ENCODE peak calls at places on chromosomes 11 and 22, in nine cellular contexts. H, K, U, E, B, A, L, M and I are unnamed samples.

GRCh38 chr11:62611705-62612365 is 740 bp downstream of the EML3 start:
- DNase-seq in H (no peak), K (peak), U (no peak), E (peak), B (peak), A (no peak), L (peak), M (no peak), I (no peak)

GRCh38 chr11:67302571-67303131 is 679 bp upstream of the SSH3 start:
- DNase-seq in H (no peak), K (peak), U (no peak), E (peak), B (peak), A (peak), L (peak), M (peak), I (no peak)

GRCh38 chr11:73149105-73149504 is 7.0 kb upstream of the FCHSD2 start:
- DNase-seq in H (no peak), K (no peak), U (no peak), E (no peak), B (no peak), A (no peak), L (no peak), M (no peak), I (no peak)

GRCh38 chr11:61514050-61514917 is 5.7 kb downstream of the LRRC10B start:
- DNase-seq in H (no peak), K (no peak), U (no peak), E (no peak), B (no peak), A (no peak), L (no peak), M (no peak), I (no peak)

GRCh38 chr22:27554106-27554814 is 247.3 kb downstream of the MN1 start:
- DNase-seq in H (peak), K (no peak), U (no peak), E (peak), B (peak), A (no peak), L (peak), M (peak), I (no peak)

GRCh38 chr11:11916981-11917399 is 75.2 kb downstream of the USP47 start:
- DNase-seq in H (peak), K (no peak), U (no peak), E (peak), B (peak), A (no peak), L (no peak), M (peak), I (no peak)

GRCh38 chr11:120043323-120043945 is 94.5 kb downstream of the TRIM29 start:
- DNase-seq in H (no peak), K (no peak), U (no peak), E (no peak), B (peak), A (no peak), L (no peak), M (no peak), I (no peak)

GRCh38 chr11:126113012-126113411 is 50.3 kb upstream of the CDON start:
- DNase-seq in H (no peak), K (no peak), U (no peak), E (no peak), B (no peak), A (no peak), L (no peak), M (no peak), I (no peak)

GRCh38 chr11:76237914-76238313 is 31.6 kb upstream of the WNT11 start:
- DNase-seq in H (no peak), K (peak), U (no peak), E (no peak), B (peak), A (no peak), L (no peak), M (no peak), I (no peak)
- TF ChIP-seq CTCF in H (no peak), K (peak), U (no peak), E (no peak), B (no peak), A (no peak), L (no peak), M (no peak), I (no peak)

GRCh38 chr22:49432211-49432905 is 395.3 kb downstream of the BRD1 start:
- DNase-seq in H (no peak), K (no peak), U (no peak), E (no peak), B (no peak), A (no peak), L (no peak), M (no peak), I (no peak)

GRCh38 chr22:49435596-49435995 is 392.1 kb downstream of the BRD1 start:
- DNase-seq in H (no peak), K (no peak), U (no peak), E (no peak), B (no peak), A (no peak), L (no peak), M (no peak), I (no peak)

GRCh38 chr22:49436056-49436455 is 391.6 kb downstream of the BRD1 start:
- DNase-seq in H (no peak), K (no peak), U (no peak), E (no peak), B (no peak), A (no peak), L (no peak), M (no peak), I (no peak)

GRCh38 chr22:49433044-49433443 is 394.6 kb downstream of the BRD1 start:
- DNase-seq in H (no peak), K (no peak), U (no peak), E (no peak), B (no peak), A (no peak), L (no peak), M (no peak), I (no peak)

DNA sequence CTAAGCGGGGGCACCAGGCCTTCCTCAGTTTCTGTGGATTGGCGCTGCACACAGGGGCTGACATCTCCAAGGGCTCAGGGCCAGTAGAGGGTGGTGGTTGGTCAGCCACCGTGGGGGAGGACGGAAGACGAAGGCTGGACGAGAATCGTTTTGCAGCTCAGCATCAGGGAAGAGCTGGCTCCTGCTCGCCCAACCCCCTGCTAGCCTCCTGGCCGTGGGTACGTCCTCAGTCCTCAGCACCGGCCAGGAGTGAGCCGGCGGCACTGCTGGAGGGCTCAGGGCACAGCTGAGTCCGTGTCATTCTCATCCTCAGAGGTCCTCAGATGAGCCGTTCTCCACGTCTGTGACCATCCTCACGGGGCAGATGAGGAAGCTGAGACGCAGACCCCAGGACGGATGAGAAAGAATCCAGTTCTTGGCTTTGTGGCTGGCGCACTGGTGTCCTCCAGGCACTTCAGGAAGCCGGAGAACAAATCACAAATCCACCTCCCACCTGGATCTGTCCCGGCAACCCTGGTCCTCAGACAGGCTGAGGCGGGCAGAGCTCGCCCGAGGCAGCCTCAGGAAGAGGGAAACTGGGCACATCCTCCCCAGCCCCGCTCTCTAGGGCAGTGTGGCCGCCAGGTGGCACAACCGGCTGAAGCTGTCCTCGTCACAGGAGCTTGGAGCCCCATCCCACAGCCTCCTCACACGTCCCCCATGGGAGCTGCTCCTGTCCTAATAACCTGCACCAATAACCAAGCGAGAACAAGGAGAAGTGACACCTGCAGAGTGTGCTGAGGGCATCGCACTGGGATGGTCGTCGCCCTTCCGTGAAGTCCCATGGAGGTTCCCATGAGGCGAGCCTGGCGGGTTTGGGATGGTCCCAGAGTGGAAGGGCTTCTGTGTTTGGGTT is 393.7 kb downstream of the BRD1 start:
- DNase-seq in H (no peak), K (peak), U (no peak), E (no peak), B (no peak), A (no peak), L (no peak), M (no peak), I (no peak)
- TF ChIP-seq CTCF in H (no peak), K (peak), U (no peak), E (no peak), B (no peak), A (no peak), L (no peak), M (no peak), I (no peak)

DNA sequence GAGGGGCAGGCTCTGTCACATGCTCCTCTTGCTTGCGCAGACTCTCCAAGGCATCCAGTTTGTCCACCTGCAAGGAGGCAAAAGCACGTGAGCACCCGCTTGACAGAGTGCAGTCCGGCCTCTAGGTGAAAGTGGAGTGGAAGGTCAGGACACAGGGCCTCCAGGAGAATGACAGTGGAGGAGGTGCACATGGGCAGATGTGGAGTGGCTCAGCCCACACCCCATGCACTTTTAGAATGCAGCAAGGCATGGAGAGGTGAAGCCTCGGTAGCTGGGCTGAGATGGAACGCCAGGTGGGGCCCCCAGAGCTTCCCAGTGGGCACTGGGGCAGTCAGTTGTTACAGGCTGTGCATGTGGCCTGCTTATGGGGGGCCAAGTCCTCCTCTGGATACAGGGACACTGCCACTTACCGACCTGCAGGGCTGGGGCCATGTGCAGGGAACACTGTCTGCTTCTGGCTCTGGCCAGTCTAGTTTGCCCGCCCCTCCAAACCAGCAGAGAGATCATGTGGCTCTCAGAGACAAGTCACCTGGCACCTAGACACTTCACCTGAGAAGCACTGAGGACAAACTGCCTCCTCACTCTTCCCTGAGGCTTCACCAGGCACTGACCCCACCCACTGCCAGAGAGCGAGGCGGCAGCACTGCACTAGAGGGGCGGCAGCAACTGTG is 2.3 kb upstream of the SLC25A1 start:
- DNase-seq in H (no peak), K (no peak), U (no peak), E (no peak), B (no peak), A (no peak), L (no peak), M (no peak), I (no peak)
- TF ChIP-seq CTCF in H (no peak), K (no peak), U (no peak), E (no peak), B (no peak), A (no peak), L (no peak), M (no peak), I (no peak)

GRCh38 chr11:90113541-90113940 is 20.9 kb upstream of the NAALAD2 start:
- DNase-seq in H (no peak), K (no peak), U (no peak), E (no peak), B (peak), A (no peak), L (no peak), M (no peak), I (no peak)
- TF ChIP-seq CTCF in H (peak), K (peak), U (no peak), E (peak), B (peak), A (peak), L (no peak), M (peak), I (no peak)

DNA sequence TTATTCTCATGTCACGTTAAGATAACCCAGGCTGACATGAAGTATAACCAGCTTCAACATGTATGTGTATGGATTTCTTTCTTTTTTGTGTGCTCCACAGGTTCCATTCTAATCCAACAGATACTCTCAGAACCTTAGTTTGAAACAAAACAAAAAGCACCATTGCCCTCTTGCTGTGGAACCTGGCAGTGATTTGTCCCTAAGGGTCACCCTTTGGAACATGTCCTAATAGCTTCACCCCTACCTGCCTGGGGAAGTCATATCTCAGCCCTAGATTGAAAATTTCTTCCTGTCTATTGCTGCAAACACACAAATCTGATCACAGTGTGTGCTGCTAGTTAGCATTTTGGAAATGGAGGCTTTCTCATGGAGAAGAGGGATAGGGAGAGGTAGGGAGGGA is 11.4 kb upstream of the CADM1 start:
- DNase-seq in H (no peak), K (no peak), U (no peak), E (no peak), B (no peak), A (no peak), L (no peak), M (no peak), I (no peak)
- TF ChIP-seq CTCF in H (no peak), K (no peak), U (no peak), E (no peak), B (no peak), A (no peak), L (no peak), M (no peak), I (no peak)

GRCh38 chr11:133946541-133947297 is 10.0 kb downstream of the IGSF9B start:
- DNase-seq in H (no peak), K (no peak), U (no peak), E (no peak), B (no peak), A (no peak), L (no peak), M (no peak), I (no peak)

GRCh38 chr11:133945087-133945974 is 11.4 kb downstream of the IGSF9B start:
- DNase-seq in H (no peak), K (no peak), U (no peak), E (no peak), B (no peak), A (no peak), L (no peak), M (peak), I (no peak)

GRCh38 chr11:133946018-133946417 is 10.8 kb downstream of the IGSF9B start:
- DNase-seq in H (no peak), K (no peak), U (no peak), E (no peak), B (no peak), A (no peak), L (no peak), M (no peak), I (no peak)

GRCh38 chr11:133948711-133949110 is 8.1 kb downstream of the IGSF9B start:
- DNase-seq in H (no peak), K (no peak), U (no peak), E (no peak), B (no peak), A (no peak), L (no peak), M (no peak), I (no peak)

DNA sequence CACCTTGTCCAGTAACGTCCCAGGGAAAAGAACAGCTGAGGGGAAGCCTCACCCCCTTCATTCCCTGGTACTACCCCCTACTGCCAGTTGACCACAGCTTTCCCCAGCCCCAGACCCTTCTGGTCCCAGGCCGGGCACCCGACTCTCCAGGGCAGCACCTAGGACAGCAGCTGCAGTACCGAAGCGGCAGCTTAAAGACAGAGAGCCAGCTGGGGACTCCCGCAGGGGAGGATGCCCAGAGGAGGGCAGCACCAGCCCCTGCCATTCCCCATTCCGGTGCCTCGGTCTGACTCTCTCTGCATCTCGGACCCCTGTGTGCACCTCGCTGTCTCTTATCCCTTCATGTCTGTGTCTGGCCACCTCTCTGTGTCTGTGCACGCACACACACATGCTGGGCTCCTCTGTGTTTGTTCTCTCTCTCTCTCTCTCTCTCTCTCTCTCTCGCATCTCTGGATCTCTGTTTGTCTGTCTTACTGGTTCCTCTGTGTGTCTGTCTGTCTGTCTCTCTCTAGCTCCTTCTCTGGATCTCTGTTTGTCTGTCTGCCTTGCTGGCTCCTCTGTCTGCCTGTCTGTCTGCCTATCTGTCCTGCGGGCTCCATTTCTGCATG is 9.4 kb downstream of the IGSF9B start:
- DNase-seq in H (no peak), K (peak), U (no peak), E (peak), B (peak), A (no peak), L (no peak), M (peak), I (no peak)
- TF ChIP-seq CTCF in H (peak), K (no peak), U (peak), E (peak), B (peak), A (no peak), L (no peak), M (peak), I (no peak)